ENCODE peak calls at places on chromosome 13, in seven cellular contexts. One of them, this sample, is unnamed.

GRCh38 chr13:43195551-43195950 is 172.2 kb downstream of the DNAJC15 start:
- DNase-seq in Right ventricle myocardium superior: no peak
- DNase-seq in tibial nerve: no peak
- DNase-seq in stimulated activated CD4-positive, alpha-beta T cell treated with anti-CD3 and anti-CD28 coated beads, Interleukin-4, amount 100 ng/mL, for 1 hour: no peak
- DNase-seq in adrenal gland: no peak
- DNase-seq in GM04503: no peak
- DNase-seq in CD4-positive, CD25-positive, alpha-beta regulatory T cell: no peak
- DNase-seq in this sample: no peak

GRCh38 chr13:106099765-106100164 is 435.7 kb downstream of the EFNB2 start:
- DNase-seq in Right ventricle myocardium superior: no peak
- DNase-seq in tibial nerve: no peak
- DNase-seq in stimulated activated CD4-positive, alpha-beta T cell treated with anti-CD3 and anti-CD28 coated beads, Interleukin-4, amount 100 ng/mL, for 1 hour: no peak
- DNase-seq in adrenal gland: no peak
- DNase-seq in GM04503: no peak
- DNase-seq in CD4-positive, CD25-positive, alpha-beta regulatory T cell: no peak
- DNase-seq in this sample: no peak

GRCh38 chr13:21152251-21152899 is 24.0 kb downstream of the SKA3 start:
- DNase-seq in Right ventricle myocardium superior: no peak
- DNase-seq in tibial nerve: no peak
- DNase-seq in stimulated activated CD4-positive, alpha-beta T cell treated with anti-CD3 and anti-CD28 coated beads, Interleukin-4, amount 100 ng/mL, for 1 hour: no peak
- DNase-seq in adrenal gland: no peak
- DNase-seq in GM04503: no peak
- DNase-seq in CD4-positive, CD25-positive, alpha-beta regulatory T cell: no peak
- DNase-seq in this sample: no peak

GRCh38 chr13:76286178-76286577 is 600.0 kb downstream of the KCTD12 start:
- DNase-seq in Right ventricle myocardium superior: no peak
- DNase-seq in tibial nerve: no peak
- DNase-seq in stimulated activated CD4-positive, alpha-beta T cell treated with anti-CD3 and anti-CD28 coated beads, Interleukin-4, amount 100 ng/mL, for 1 hour: no peak
- DNase-seq in adrenal gland: no peak
- DNase-seq in GM04503: peak
- DNase-seq in CD4-positive, CD25-positive, alpha-beta regulatory T cell: no peak
- DNase-seq in this sample: no peak

GRCh38 chr13:48563611-48564010 is 30.7 kb upstream of the RCBTB2 start:
- DNase-seq in Right ventricle myocardium superior: no peak
- DNase-seq in tibial nerve: no peak
- DNase-seq in stimulated activated CD4-positive, alpha-beta T cell treated with anti-CD3 and anti-CD28 coated beads, Interleukin-4, amount 100 ng/mL, for 1 hour: no peak
- DNase-seq in adrenal gland: no peak
- DNase-seq in GM04503: no peak
- DNase-seq in CD4-positive, CD25-positive, alpha-beta regulatory T cell: no peak
- DNase-seq in this sample: no peak

GRCh38 chr13:33125821-33126570 is 109.8 kb downstream of the KL start:
- DNase-seq in Right ventricle myocardium superior: peak
- DNase-seq in tibial nerve: peak
- DNase-seq in stimulated activated CD4-positive, alpha-beta T cell treated with anti-CD3 and anti-CD28 coated beads, Interleukin-4, amount 100 ng/mL, for 1 hour: no peak
- DNase-seq in adrenal gland: peak
- DNase-seq in GM04503: peak
- DNase-seq in CD4-positive, CD25-positive, alpha-beta regulatory T cell: no peak
- DNase-seq in this sample: no peak

GRCh38 chr13:54536112-54536511 is 1507.5 kb downstream of the OLFM4 start:
- DNase-seq in Right ventricle myocardium superior: no peak
- DNase-seq in tibial nerve: no peak
- DNase-seq in stimulated activated CD4-positive, alpha-beta T cell treated with anti-CD3 and anti-CD28 coated beads, Interleukin-4, amount 100 ng/mL, for 1 hour: no peak
- DNase-seq in adrenal gland: no peak
- DNase-seq in GM04503: no peak
- DNase-seq in CD4-positive, CD25-positive, alpha-beta regulatory T cell: no peak
- DNase-seq in this sample: no peak

GRCh38 chr13:31950121-31950810 is 81.3 kb upstream of the FRY start:
- DNase-seq in Right ventricle myocardium superior: no peak
- DNase-seq in tibial nerve: no peak
- DNase-seq in stimulated activated CD4-positive, alpha-beta T cell treated with anti-CD3 and anti-CD28 coated beads, Interleukin-4, amount 100 ng/mL, for 1 hour: no peak
- DNase-seq in adrenal gland: no peak
- DNase-seq in GM04503: no peak
- DNase-seq in CD4-positive, CD25-positive, alpha-beta regulatory T cell: no peak
- DNase-seq in this sample: no peak

GRCh38 chr13:27952931-27953670 is 16.0 kb downstream of the CDX2 start:
- DNase-seq in Right ventricle myocardium superior: no peak
- DNase-seq in tibial nerve: no peak
- DNase-seq in stimulated activated CD4-positive, alpha-beta T cell treated with anti-CD3 and anti-CD28 coated beads, Interleukin-4, amount 100 ng/mL, for 1 hour: no peak
- DNase-seq in adrenal gland: no peak
- DNase-seq in GM04503: no peak
- DNase-seq in CD4-positive, CD25-positive, alpha-beta regulatory T cell: no peak
- DNase-seq in this sample: no peak

GRCh38 chr13:111410232-111411021 is 90.0 kb downstream of the TEX29 start:
- DNase-seq in Right ventricle myocardium superior: no peak
- DNase-seq in tibial nerve: no peak
- DNase-seq in stimulated activated CD4-positive, alpha-beta T cell treated with anti-CD3 and anti-CD28 coated beads, Interleukin-4, amount 100 ng/mL, for 1 hour: no peak
- DNase-seq in adrenal gland: no peak
- DNase-seq in GM04503: no peak
- DNase-seq in CD4-positive, CD25-positive, alpha-beta regulatory T cell: no peak
- DNase-seq in this sample: no peak

GRCh38 chr13:109743706-109744453 is 42.5 kb downstream of the IRS2 start:
- DNase-seq in Right ventricle myocardium superior: no peak
- DNase-seq in tibial nerve: no peak
- DNase-seq in stimulated activated CD4-positive, alpha-beta T cell treated with anti-CD3 and anti-CD28 coated beads, Interleukin-4, amount 100 ng/mL, for 1 hour: no peak
- DNase-seq in adrenal gland: peak
- DNase-seq in GM04503: no peak
- DNase-seq in CD4-positive, CD25-positive, alpha-beta regulatory T cell: peak
- DNase-seq in this sample: no peak

GRCh38 chr13:29753593-29754485 is 96.6 kb downstream of the UBL3 start:
- DNase-seq in Right ventricle myocardium superior: no peak
- DNase-seq in tibial nerve: no peak
- DNase-seq in stimulated activated CD4-positive, alpha-beta T cell treated with anti-CD3 and anti-CD28 coated beads, Interleukin-4, amount 100 ng/mL, for 1 hour: no peak
- DNase-seq in adrenal gland: no peak
- DNase-seq in GM04503: peak
- DNase-seq in CD4-positive, CD25-positive, alpha-beta regulatory T cell: no peak
- DNase-seq in this sample: no peak